ENCODE peak calls at places on chromosome X, in eight cellular contexts. One of them, this sample, is unnamed.

GRCh38 chrX:109382332-109382731 is 99.6 kb downstream of the GUCY2F start:
- DNase-seq in mucosa of descending colon: no peak
- DNase-seq in A549: no peak
- DNase-seq in Ammon's horn: no peak
- DNase-seq in OCI-LY7: no peak
- DNase-seq in RWPE1: no peak
- DNase-seq in NCI-H69: no peak
- DNase-seq in psoas muscle: no peak
- DNase-seq in this sample: no peak

GRCh38 chrX:133838761-133839676 is 146.4 kb downstream of the GPC3 start:
- DNase-seq in A549: peak
- DNase-seq in psoas muscle: no peak
- DNase-seq in OCI-LY7: peak
- DNase-seq in RWPE1: peak
- DNase-seq in Ammon's horn: peak
- DNase-seq in NCI-H69: peak
- DNase-seq in mucosa of descending colon: no peak
- DNase-seq in this sample: no peak

GRCh38 chrX:56505866-56506265 is 57.6 kb upstream of the UBQLN2 start:
- DNase-seq in OCI-LY7: no peak
- DNase-seq in NCI-H69: no peak
- DNase-seq in mucosa of descending colon: no peak
- DNase-seq in psoas muscle: no peak
- DNase-seq in RWPE1: no peak
- DNase-seq in Ammon's horn: no peak
- DNase-seq in A549: no peak
- DNase-seq in this sample: no peak

GRCh38 chrX:117808413-117808812 is 308.2 kb downstream of the KLHL13 start:
- DNase-seq in RWPE1: no peak
- DNase-seq in Ammon's horn: no peak
- DNase-seq in mucosa of descending colon: no peak
- DNase-seq in A549: no peak
- DNase-seq in OCI-LY7: no peak
- DNase-seq in psoas muscle: no peak
- DNase-seq in NCI-H69: no peak
- DNase-seq in this sample: no peak

GRCh38 chrX:10615931-10616780 is 4.2 kb downstream of the MID1 start:
- DNase-seq in mucosa of descending colon: no peak
- DNase-seq in OCI-LY7: peak
- DNase-seq in NCI-H69: peak
- DNase-seq in RWPE1: no peak
- DNase-seq in A549: peak
- DNase-seq in psoas muscle: no peak
- DNase-seq in Ammon's horn: peak
- DNase-seq in this sample: no peak

GRCh38 chrX:346034-346813 is 27.6 kb upstream of the GTPBP6 start:
- DNase-seq in psoas muscle: no peak
- DNase-seq in NCI-H69: no peak
- DNase-seq in RWPE1: no peak
- DNase-seq in A549: no peak
- DNase-seq in Ammon's horn: no peak
- DNase-seq in mucosa of descending colon: peak
- DNase-seq in OCI-LY7: no peak
- DNase-seq in this sample: no peak

GRCh38 chrX:88425739-88426138 is 321.3 kb upstream of the CPXCR1 start:
- DNase-seq in Ammon's horn: peak
- DNase-seq in A549: peak
- DNase-seq in OCI-LY7: no peak
- DNase-seq in RWPE1: peak
- DNase-seq in NCI-H69: no peak
- DNase-seq in psoas muscle: no peak
- DNase-seq in mucosa of descending colon: no peak
- DNase-seq in this sample: no peak

GRCh38 chrX:71846429-71846828 is 64.2 kb upstream of the NHSL2 start:
- DNase-seq in psoas muscle: no peak
- DNase-seq in Ammon's horn: no peak
- DNase-seq in OCI-LY7: no peak
- DNase-seq in RWPE1: no peak
- DNase-seq in mucosa of descending colon: no peak
- DNase-seq in A549: no peak
- DNase-seq in NCI-H69: no peak
- DNase-seq in this sample: no peak

GRCh38 chrX:154074199-154074598 is 23.3 kb downstream of the MECP2 start:
- DNase-seq in psoas muscle: no peak
- DNase-seq in A549: peak
- DNase-seq in RWPE1: peak
- DNase-seq in mucosa of descending colon: no peak
- DNase-seq in OCI-LY7: no peak
- DNase-seq in NCI-H69: no peak
- DNase-seq in Ammon's horn: no peak
- DNase-seq in this sample: no peak

GRCh38 chrX:47191331-47191730 is 2.3 kb upstream of the UBA1 start:
- DNase-seq in psoas muscle: no peak
- DNase-seq in mucosa of descending colon: peak
- DNase-seq in A549: no peak
- DNase-seq in OCI-LY7: peak
- DNase-seq in RWPE1: peak
- DNase-seq in NCI-H69: peak
- DNase-seq in Ammon's horn: no peak
- DNase-seq in this sample: no peak

GRCh38 chrX:148517191-148517590 is 16.8 kb downstream of the AFF2 start:
- DNase-seq in NCI-H69: no peak
- DNase-seq in RWPE1: no peak
- DNase-seq in Ammon's horn: no peak
- DNase-seq in mucosa of descending colon: no peak
- DNase-seq in psoas muscle: no peak
- DNase-seq in A549: no peak
- DNase-seq in OCI-LY7: no peak
- DNase-seq in this sample: no peak

GRCh38 chrX:105150557-105150956 is 69.9 kb downstream of the TEX13A start:
- DNase-seq in Ammon's horn: no peak
- DNase-seq in psoas muscle: no peak
- DNase-seq in RWPE1: no peak
- DNase-seq in A549: no peak
- DNase-seq in OCI-LY7: no peak
- DNase-seq in mucosa of descending colon: no peak
- DNase-seq in NCI-H69: no peak
- DNase-seq in this sample: no peak

GRCh38 chrX:45622538-45622937 is 421.9 kb upstream of the DIPK2B start:
- DNase-seq in RWPE1: no peak
- DNase-seq in mucosa of descending colon: no peak
- DNase-seq in psoas muscle: no peak
- DNase-seq in Ammon's horn: no peak
- DNase-seq in NCI-H69: no peak
- DNase-seq in OCI-LY7: no peak
- DNase-seq in A549: no peak
- DNase-seq in this sample: no peak